ENCODE peak calls at places on chromosome 19, in eight cellular contexts. L, P, X, C, B, Q, K and N are unnamed samples.

GRCh38 chr19:43713208-43713607 is 2.7 kb upstream of the IRGC start:
- DNase-seq in L (no peak), P (no peak), B (no peak), C (no peak), Q (no peak), X (no peak), K (no peak), N (no peak)

GRCh38 chr19:35236638-35237400 is 8.3 kb upstream of the FAM187B start:
- DNase-seq in C (no peak), L (peak), B (no peak), K (no peak), Q (no peak), X (peak), P (no peak), N (no peak)

GRCh38 chr19:27679905-27680304 is 1533.0 kb downstream of the UQCRFS1 start:
- DNase-seq in P (no peak), C (no peak), Q (no peak), B (no peak), K (no peak), L (no peak), X (no peak), N (no peak)

GRCh38 chr19:57010541-57010940 is 109.2 kb upstream of the USP29 start:
- DNase-seq in C (no peak), B (no peak), Q (no peak), L (no peak), P (no peak), K (no peak), X (no peak), N (no peak)

GRCh38 chr19:16527971-16528521 is 14.2 kb downstream of the CHERP start:
- DNase-seq in X (no peak), K (peak), L (peak), P (no peak), Q (peak), C (peak), B (no peak), N (no peak)

GRCh38 chr19:8655340-8655709 is 24.9 kb downstream of the NFILZ start:
- DNase-seq in Q (no peak), B (no peak), K (no peak), P (no peak), C (no peak), L (peak), X (no peak), N (peak)

GRCh38 chr19:29639086-29639485 is 26.2 kb upstream of the PLEKHF1 start:
- DNase-seq in Q (no peak), L (no peak), K (no peak), P (no peak), B (no peak), C (no peak), X (no peak), N (no peak)

GRCh38 chr19:52139291-52140076 is at the start of gene ZNF616:
- DNase-seq in B (peak), K (peak), P (peak), X (peak), Q (peak), C (peak), L (peak), N (peak)

GRCh38 chr19:42965204-42965603 is 28.2 kb upstream of the PSG7 start:
- DNase-seq in X (no peak), K (no peak), L (no peak), P (no peak), C (no peak), B (no peak), Q (no peak), N (no peak)

GRCh38 chr19:39325778-39326680 is 5.4 kb upstream of the LRFN1 start:
- DNase-seq in L (no peak), B (no peak), Q (no peak), K (peak), X (peak), C (no peak), P (no peak), N (no peak)

GRCh38 chr19:51203941-51204720 is 20.7 kb upstream of the CD33 start:
- DNase-seq in X (no peak), Q (peak), L (no peak), B (no peak), P (no peak), C (no peak), K (no peak), N (no peak)

GRCh38 chr19:46069841-46070341 is 29.1 kb upstream of the IGFL4 start:
- DNase-seq in L (no peak), Q (peak), K (no peak), X (peak), P (no peak), C (peak), B (no peak), N (no peak)

GRCh38 chr19:16274466-16274865 is 50.2 kb upstream of the KLF2 start:
- DNase-seq in X (no peak), B (no peak), K (no peak), P (no peak), L (no peak), Q (peak), C (no peak), N (no peak)

GRCh38 chr19:6948884-6949283 is 61.5 kb downstream of the ADGRE1 start:
- DNase-seq in K (no peak), C (no peak), L (no peak), P (no peak), Q (no peak), B (no peak), X (no peak), N (no peak)

GRCh38 chr19:19748249-19748938 is 15.5 kb upstream of the ZNF14 start:
- DNase-seq in B (no peak), C (no peak), Q (no peak), P (no peak), K (no peak), X (no peak), L (no peak), N (peak)

GRCh38 chr19:46015080-46015960 is 7.5 kb downstream of the PGLYRP1 start:
- DNase-seq in C (peak), Q (peak), B (peak), P (peak), X (peak), K (peak), L (peak), N (peak)

GRCh38 chr19:42309686-42310085 is 3.4 kb upstream of the TMEM145 start:
- DNase-seq in B (no peak), K (no peak), C (no peak), P (no peak), L (no peak), Q (no peak), X (no peak), N (no peak)

GRCh38 chr19:14139944-14140343 is 3.6 kb upstream of the ASF1B start:
- DNase-seq in X (peak), P (no peak), Q (peak), C (no peak), B (no peak), L (no peak), K (no peak), N (no peak)

GRCh38 chr19:1809663-1810062 is 2.4 kb downstream of the ATP8B3 start:
- DNase-seq in C (peak), B (no peak), X (no peak), L (no peak), Q (no peak), P (no peak), K (no peak), N (no peak)

GRCh38 chr19:4057913-4058695 is 8.6 kb downstream of the ZBTB7A start:
- DNase-seq in K (no peak), X (peak), L (peak), Q (peak), P (peak), C (peak), B (peak), N (no peak)
- TF ChIP-seq CTCF in K (no peak), X (peak), L (no peak), Q (peak), P (peak), C (no peak), B (no peak), N (no peak)

DNA sequence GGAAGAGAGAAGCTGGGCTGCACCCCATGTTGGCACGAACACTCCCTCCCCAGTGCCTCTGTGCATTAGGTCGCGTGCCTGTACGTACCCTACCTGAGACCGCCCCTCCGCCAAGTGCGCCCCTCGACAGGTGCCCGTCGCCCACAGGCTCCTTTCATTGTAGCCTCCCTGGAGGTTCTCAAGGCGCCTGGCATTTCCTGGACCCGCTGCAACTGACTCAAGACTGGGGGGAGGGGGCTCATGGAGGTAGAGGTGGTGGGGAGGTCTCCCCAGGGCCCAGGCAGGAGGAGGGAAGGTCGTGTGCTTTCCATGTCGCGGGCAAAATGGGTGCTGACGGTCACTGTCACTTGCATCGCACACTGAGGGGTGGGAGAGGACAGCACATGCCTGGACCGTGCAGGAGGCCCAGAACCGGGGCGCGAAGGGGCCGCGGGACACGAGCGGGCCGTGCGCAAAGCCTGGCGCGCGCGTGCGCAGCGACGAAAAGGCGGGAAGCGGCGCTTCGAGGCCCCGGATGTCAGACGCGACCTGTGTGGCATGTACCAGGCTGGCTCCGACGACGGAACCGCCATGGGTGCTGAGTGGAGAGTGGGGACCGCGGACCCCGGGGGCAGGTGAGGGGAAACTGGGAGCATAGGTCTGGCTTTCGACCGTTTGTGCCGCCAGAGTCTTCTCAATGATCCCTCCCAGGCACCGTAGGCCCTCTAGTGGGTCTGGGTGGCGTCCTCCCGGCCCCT is 16.5 kb downstream of the NFIX start:
- DNase-seq in C (no peak), Q (no peak), K (peak), P (no peak), X (no peak), L (no peak), B (no peak), N (no peak)
- TF ChIP-seq CTCF in C (no peak), Q (no peak), K (no peak), P (no peak), X (no peak), L (no peak), B (no peak), N (no peak)

GRCh38 chr19:47618771-47619170 is 9.8 kb downstream of the BICRA start:
- DNase-seq in B (no peak), K (no peak), P (peak), Q (peak), X (no peak), L (no peak), C (peak), N (no peak)
- TF ChIP-seq CTCF in B (no peak), K (no peak), P (no peak), Q (no peak), X (no peak), L (no peak), C (no peak), N (no peak)

GRCh38 chr19:38208571-38208970 is 15.5 kb downstream of the DPF1 start:
- DNase-seq in B (no peak), C (no peak), X (no peak), L (no peak), K (no peak), P (no peak), Q (no peak), N (no peak)
- TF ChIP-seq CTCF in B (no peak), C (no peak), X (no peak), L (no peak), K (no peak), P (no peak), Q (no peak), N (no peak)

DNA sequence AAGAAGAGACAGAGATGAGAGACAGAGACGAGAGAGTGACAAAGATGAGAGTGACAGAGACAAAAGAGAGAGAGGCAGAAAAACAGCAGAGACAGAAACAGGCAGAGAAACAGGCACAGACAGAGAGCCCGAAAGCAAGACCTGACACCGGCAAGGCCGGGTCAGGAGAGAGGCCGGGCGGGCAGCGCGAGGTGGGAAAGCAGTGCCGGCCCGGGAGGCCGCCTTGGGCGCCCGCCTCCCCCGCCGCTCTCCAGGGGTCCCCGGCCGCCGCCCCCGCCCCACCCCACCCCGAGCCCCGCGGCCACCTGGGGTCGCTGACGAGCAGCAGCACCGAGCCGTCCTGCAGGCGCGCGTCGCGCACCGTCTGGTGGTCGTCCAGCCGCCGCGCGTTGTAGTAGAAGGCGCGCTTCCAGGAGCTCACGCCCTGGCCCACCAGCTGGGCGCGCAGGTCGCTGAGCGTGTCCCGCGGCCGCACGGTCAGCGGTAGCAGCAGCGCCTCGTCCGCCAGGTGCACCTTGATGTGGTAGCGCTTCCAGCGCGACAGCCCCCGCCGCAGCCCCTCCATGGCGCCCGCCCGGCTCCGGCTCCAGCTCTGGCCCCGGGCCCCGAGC is at the start of gene TINCR:
- DNase-seq in C (no peak), L (no peak), X (no peak), K (peak), Q (no peak), B (no peak), P (no peak), N (no peak)
- TF ChIP-seq CTCF in C (no peak), L (no peak), X (peak), K (no peak), Q (peak), B (no peak), P (peak), N (no peak)

GRCh38 chr19:17629760-17630159 is 58.4 kb downstream of the UNC13A start:
- DNase-seq in B (no peak), L (no peak), K (no peak), Q (no peak), P (no peak), X (no peak), C (no peak), N (no peak)
- TF ChIP-seq CTCF in B (no peak), L (no peak), K (no peak), Q (no peak), P (no peak), X (no peak), C (no peak), N (no peak)

DNA sequence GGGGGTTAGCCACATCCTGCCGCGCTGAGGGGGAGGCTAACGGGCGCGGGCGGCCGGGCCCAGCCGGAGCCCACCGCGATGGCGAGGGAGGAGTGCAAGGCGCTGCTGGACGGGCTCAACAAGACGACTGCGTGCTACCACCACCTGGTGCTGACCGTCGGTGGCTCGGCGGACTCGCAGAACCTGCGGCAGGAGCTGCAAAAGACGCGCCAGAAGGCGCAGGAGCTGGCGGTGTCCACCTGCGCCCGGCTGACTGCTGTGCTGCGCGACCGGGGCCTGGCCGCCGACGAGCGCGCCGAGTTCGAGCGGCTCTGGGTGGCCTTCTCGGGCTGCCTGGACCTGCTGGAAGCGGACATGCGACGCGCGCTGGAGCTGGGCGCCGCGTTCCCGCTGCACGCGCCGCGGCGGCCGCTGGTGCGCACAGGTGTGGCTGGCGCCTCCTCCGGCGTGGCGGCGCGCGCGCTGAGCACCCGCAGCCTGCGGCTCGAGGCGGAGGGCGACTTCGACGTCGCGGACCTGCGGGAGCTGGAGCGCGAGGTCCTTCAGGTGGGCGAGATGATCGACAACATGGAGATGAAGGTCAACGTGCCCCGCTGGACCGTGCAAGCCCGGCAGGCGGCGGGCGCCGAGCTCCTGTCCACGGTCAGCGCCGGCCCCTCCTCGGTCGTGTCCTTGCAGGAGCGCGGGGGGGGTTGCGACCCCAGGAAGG is 692 bp downstream of the RGS9BP start:
- DNase-seq in P (no peak), L (no peak), Q (no peak), K (peak), B (no peak), C (peak), X (no peak), N (peak)
- TF ChIP-seq CTCF in P (no peak), L (no peak), Q (no peak), K (no peak), B (no peak), C (no peak), X (no peak), N (no peak)

DNA sequence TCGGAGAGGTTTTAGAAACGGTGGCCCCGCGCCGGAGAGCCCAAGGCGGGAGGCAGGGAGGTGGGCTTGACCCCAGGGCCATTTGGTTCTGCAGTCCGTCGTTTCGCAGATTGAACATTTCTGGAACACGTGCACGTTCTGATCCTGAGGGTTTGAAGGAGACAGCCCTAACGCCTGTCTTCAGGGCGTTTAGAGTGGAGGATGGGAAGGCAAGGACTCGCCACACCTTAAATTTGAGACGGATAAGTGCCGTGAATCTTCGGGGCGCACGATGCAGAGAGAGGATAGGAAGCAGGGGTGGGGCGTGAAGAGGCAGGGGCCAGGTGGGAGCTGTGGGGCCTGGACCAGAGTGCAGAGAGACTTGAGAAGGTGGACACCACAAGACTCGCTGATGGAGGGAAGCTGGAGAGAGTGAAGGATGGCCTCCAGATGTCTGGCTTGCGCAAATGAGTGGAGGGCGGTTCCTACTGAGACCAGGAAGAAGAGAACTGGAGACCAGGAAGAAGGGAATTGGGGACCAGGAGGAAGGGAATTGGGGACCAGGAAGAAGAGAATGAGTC is 804 bp upstream of the MIER2 start:
- DNase-seq in C (no peak), P (no peak), K (no peak), X (no peak), L (no peak), Q (no peak), B (no peak), N (no peak)
- TF ChIP-seq CTCF in C (no peak), P (no peak), K (no peak), X (no peak), L (no peak), Q (no peak), B (no peak), N (no peak)

DNA sequence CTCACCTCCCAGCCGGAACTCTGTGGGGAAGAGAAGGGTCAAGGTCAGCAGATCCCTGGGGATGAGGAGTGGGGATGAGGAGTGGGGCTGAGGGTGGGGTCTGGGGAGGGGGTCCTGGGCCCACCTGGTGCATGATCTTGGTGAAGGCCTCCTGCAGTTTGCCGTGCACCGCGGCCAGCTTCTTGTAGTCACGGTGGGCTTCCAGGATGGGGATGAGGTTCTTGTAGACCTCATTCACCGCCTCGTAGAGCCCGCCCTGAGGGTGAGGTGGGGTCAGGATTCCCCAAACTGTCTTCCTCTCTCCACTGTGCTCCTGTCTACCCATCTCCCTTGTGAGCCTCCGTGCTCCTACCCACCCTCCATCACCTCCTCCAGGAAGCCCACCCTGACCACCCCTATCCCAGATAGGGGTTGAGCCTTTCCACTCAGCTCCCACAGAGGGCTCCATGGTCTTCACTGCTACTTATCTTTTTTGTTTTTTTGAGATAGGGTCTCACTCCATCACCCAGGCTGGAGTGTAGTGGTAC is 6.8 kb upstream of the KANK2 start:
- DNase-seq in K (no peak), P (no peak), X (no peak), B (no peak), Q (no peak), C (no peak), L (no peak), N (no peak)
- TF ChIP-seq CTCF in K (no peak), P (no peak), X (no peak), B (no peak), Q (no peak), C (no peak), L (peak), N (no peak)